ENCODE peak calls at places on chromosomes 4 and X, in nine cellular contexts. I, T, O, F, H, X, P, U and K are unnamed samples.
A peak's percentile ranks its signal among the peaks of the same experiment; 100 is the strongest.

GRCh38 chrX:47101206-47101605 is 23.0 kb downstream of the RGN start:
- DNase-seq in U (no peak), F (no peak), P (no peak), H (no peak), X (no peak), I (no peak), T (no peak), O (no peak), K (no peak)

GRCh38 chr4:55854132-55854531 is 684 bp downstream of the EXOC1 start:
- DNase-seq in T (no peak), F (no peak), I (peak; percentile 23), H (no peak), O (peak; percentile 14), P (no peak), X (peak; percentile 7), U (no peak), K (peak; percentile 30)

GRCh38 chr4:125739760-125740159 is 425.0 kb downstream of the FAT4 start:
- DNase-seq in I (peak; percentile 99), X (no peak), F (no peak), O (no peak), P (no peak), T (no peak), U (no peak), H (no peak), K (no peak)

GRCh38 chr4:1775731-1776500 is 17.2 kb upstream of the FGFR3 start:
- DNase-seq in H (peak; percentile 46), T (no peak), I (no peak), U (no peak), F (peak; percentile 48), P (no peak), X (no peak), O (peak; percentile 75), K (peak; percentile 99)

GRCh38 chr4:2269206-2269531 is 7.3 kb upstream of the MXD4 start:
- DNase-seq in O (peak; percentile 42), T (peak; percentile 35), F (no peak), I (no peak), P (no peak), X (no peak), H (no peak), U (no peak), K (no peak)

GRCh38 chr4:5821665-5822358 is 71.1 kb downstream of the CRMP1 start:
- DNase-seq in X (peak; percentile 66), O (peak; percentile 68), H (no peak), F (peak; percentile 11), I (no peak), U (peak; percentile 38), P (no peak), T (peak; percentile 71), K (peak; percentile 38)

GRCh38 chrX:48779399-48779798 is 7.0 kb upstream of the GATA1 start:
- DNase-seq in O (no peak), U (no peak), X (no peak), I (no peak), H (no peak), P (no peak), T (no peak), F (no peak), K (no peak)

GRCh38 chrX:43644124-43644701 is 11.9 kb upstream of the MAOA start:
- DNase-seq in T (no peak), H (no peak), I (no peak), X (no peak), F (peak; percentile 43), O (no peak), P (no peak), U (no peak), K (peak; percentile 4)

GRCh38 chr4:2332976-2333319 is 71.0 kb upstream of the MXD4 start:
- DNase-seq in F (no peak), T (no peak), H (no peak), X (no peak), U (no peak), O (peak; percentile 31), I (no peak), P (no peak), K (no peak)

GRCh38 chr4:1570291-1571164 is 113.6 kb downstream of the FAM53A start:
- DNase-seq in F (no peak), X (no peak), I (no peak), H (no peak), U (no peak), T (peak; percentile 31), P (no peak), O (no peak), K (no peak)

GRCh38 chr4:144754562-144755410 is 108.8 kb downstream of the HHIP start:
- DNase-seq in U (no peak), X (no peak), H (no peak), I (peak; percentile 73), T (peak; percentile 10), P (no peak), O (no peak), F (peak; percentile 12), K (no peak)

DNA sequence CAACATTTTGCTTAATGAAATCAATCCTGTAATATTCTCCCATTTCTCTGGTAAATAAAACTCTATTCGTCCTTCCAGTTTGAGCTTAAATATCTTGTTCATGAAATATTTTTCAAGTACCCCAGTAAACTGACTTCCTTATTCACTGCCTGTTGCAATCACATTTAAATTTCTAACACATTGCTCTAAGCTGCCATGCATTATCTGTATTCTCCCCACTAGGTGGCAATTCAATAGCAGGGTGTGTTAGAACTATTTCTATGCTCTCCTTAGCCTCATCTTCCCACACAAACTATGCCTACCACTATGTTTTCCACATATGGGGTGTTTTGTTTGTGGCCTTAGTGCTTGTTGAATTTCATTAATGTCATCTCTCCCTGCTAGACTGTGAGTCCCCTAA is 377.1 kb upstream of the HS3ST1 start:
- DNase-seq in U (no peak), I (peak; percentile 81), H (no peak), P (no peak), T (no peak), X (no peak), F (peak; percentile 20), O (no peak), K (peak; percentile 58)
- TF ChIP-seq CTCF in U (peak; percentile 55), I (peak; percentile 65), H (peak; percentile 30), P (peak; percentile 28), T (no peak), X (no peak), F (peak; percentile 25), O (no peak), K (peak; percentile 42)

DNA sequence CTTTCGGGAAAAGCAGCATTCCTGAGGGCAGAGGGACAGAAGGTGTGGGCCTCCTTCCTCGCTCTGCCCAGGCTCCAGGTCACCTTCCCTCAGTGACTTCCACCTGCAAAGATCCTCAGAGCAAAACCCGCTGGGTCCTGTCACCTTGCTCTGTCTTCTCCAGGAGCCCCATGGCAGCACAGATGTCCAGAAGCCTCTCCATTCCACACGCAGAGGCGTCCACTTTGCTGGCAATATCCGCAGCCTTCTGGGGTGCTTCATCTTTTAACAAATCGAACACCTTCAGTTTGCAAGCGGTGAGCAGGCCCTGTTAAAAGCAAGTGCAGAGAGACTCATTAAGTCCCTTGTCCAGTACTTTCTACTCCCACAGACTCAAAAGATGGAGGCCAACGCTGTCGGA is 27.3 kb downstream of the ASMTL start:
- DNase-seq in F (no peak), X (no peak), H (no peak), P (no peak), O (no peak), T (no peak), I (no peak), U (no peak), K (no peak)
- TF ChIP-seq MAX in F (no peak), X (no peak), H (no peak), P (no peak), O (no peak), T (no peak), I (no peak), U (no peak), K (no peak)

GRCh38 chr4:70556856-70557255 is 35.2 kb upstream of the AMBN start:
- DNase-seq in F (no peak), U (no peak), P (no peak), H (no peak), O (no peak), T (no peak), I (no peak), X (no peak), K (no peak)

GRCh38 chr4:70559924-70560323 is 32.1 kb upstream of the AMBN start:
- DNase-seq in U (no peak), I (no peak), F (no peak), O (no peak), X (no peak), T (no peak), P (no peak), H (peak; percentile 84), K (no peak)

GRCh38 chr4:70564033-70564432 is 28.0 kb upstream of the AMBN start:
- DNase-seq in I (no peak), T (no peak), H (peak; percentile 75), P (no peak), U (no peak), X (no peak), O (no peak), F (no peak), K (no peak)

GRCh38 chr4:70559216-70559830 is 32.7 kb upstream of the AMBN start:
- DNase-seq in P (no peak), T (peak; percentile 49), H (peak; percentile 67), U (no peak), O (peak; percentile 37), F (peak; percentile 36), I (peak; percentile 47), X (peak; percentile 45), K (peak; percentile 51)
- TF ChIP-seq CTCF in P (peak; percentile 62), T (peak; percentile 49), H (peak; percentile 81), U (peak; percentile 81), O (peak; percentile 87), F (peak; percentile 70), I (peak; percentile 61), X (peak; percentile 57), K (peak; percentile 71)

DNA sequence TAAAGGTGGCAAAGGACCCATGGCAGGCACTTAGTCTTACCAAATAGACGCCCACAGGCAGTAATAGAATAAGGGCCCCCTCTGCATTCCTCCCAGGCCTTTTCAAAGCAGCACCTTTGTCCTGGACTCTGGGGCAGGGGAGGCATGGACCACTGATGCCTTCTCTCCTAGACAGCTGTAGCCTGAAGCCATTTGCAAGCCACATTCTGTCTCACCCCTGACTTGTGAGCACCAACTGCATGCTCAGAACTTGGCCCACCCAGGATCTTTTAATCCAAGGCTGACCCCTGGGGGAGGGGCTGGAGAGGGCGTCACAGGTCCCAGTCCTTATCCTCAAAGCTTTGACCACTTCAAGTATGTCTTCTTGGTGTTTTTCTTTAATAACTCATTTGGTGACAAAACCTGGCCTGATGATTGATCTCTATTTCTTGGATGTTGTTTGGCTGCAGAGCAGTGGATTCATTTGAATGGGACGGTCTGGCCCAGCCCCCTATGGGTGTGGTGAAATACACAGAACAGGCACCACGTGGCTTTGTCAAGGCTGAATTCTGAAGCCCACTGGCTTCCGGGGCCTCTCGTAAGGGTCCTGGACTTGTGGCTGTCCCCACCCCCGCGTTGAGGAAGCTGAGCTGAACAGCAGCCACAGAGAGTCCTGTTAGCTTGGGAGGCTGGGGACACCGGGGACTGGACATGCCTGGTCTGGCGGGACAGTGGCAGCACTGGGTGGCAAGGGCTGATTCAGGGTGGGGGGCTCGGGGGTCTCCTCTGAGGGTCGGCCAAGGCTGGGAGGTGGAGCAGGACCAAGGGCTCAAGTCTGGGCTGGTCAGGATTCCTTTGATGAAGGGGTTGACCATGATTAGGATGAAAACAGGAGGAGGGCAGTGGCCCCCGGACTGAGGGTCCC is 36.6 kb downstream of the ADRA2C start:
- DNase-seq in U (no peak), T (no peak), I (no peak), X (no peak), O (no peak), P (no peak), H (peak; percentile 84), F (no peak), K (peak; percentile 83)
- TF ChIP-seq MAX in U (no peak), T (no peak), I (no peak), X (no peak), O (no peak), P (no peak), H (peak; percentile 55), F (no peak), K (peak; percentile 100)

GRCh38 chrX:104913348-104913747 is 307.1 kb downstream of the TEX13A start:
- DNase-seq in O (peak; percentile 8), X (peak; percentile 6), T (no peak), I (peak; percentile 0), F (peak; percentile 7), P (no peak), H (peak; percentile 1), U (no peak), K (peak; percentile 2)
- TF ChIP-seq CTCF in O (peak; percentile 64), X (no peak), T (no peak), I (no peak), F (no peak), P (no peak), H (peak; percentile 15), U (peak; percentile 60), K (peak; percentile 31)